ENCODE peak calls at places on chromosomes 16 and 17, in six cellular contexts. L is pancreas; Q is A549; F is NB4; G is AG09309; W is activated effector memory CD4-positive, alpha-beta T cell treated with Interleukin-2 at 50 U/mL for 16 hours. C is an unnamed sample.

GRCh38 chr17:81434079-81434478 is 38.8 kb downstream of the BAHCC1 start:
- DNase-seq in G (no peak), Q (peak), L (no peak), W (no peak), F (no peak), C (no peak)

GRCh38 chr16:89502319-89502843 is 5.8 kb upstream of the SPG7 start:
- DNase-seq in F (no peak), W (no peak), Q (peak), G (no peak), L (peak), C (no peak)

GRCh38 chr17:46770818-46771600 is 47.5 kb downstream of the WNT3 start:
- DNase-seq in F (peak), Q (peak), W (no peak), L (peak), G (no peak), C (peak)

GRCh38 chr17:28916302-28916934 is 13.5 kb upstream of the DHRS13 start:
- DNase-seq in L (no peak), W (no peak), F (peak), Q (peak), G (no peak), C (peak)

GRCh38 chr17:76969598-76970172 is 101.5 kb downstream of the MGAT5B start:
- DNase-seq in F (no peak), Q (no peak), W (no peak), G (no peak), L (no peak), C (no peak)

GRCh38 chr17:83006515-83007455 is 72.6 kb upstream of the METRNL start:
- DNase-seq in F (no peak), L (no peak), Q (no peak), G (no peak), W (no peak), C (no peak)

GRCh38 chr16:48613061-48613957 is 3.3 kb upstream of the N4BP1 start:
- DNase-seq in F (peak), Q (peak), W (peak), L (no peak), G (no peak), C (peak)

GRCh38 chr16:31105677-31106213 is 2.4 kb upstream of the BCKDK start:
- DNase-seq in L (peak), G (no peak), W (peak), Q (peak), F (peak), C (peak)

GRCh38 chr16:1272453-1273198 is 16.8 kb downstream of the TPSD1 start:
- DNase-seq in Q (no peak), W (no peak), F (no peak), G (no peak), L (peak), C (no peak)

GRCh38 chr17:76529224-76529642 is 8.3 kb downstream of the CYGB start:
- DNase-seq in G (peak), F (peak), W (no peak), L (no peak), Q (no peak), C (no peak)

GRCh38 chr17:77679589-77679988 is 278.9 kb upstream of the TNRC6C start:
- DNase-seq in W (no peak), Q (no peak), L (no peak), G (no peak), F (no peak), C (no peak)

GRCh38 chr17:48554412-48555090 is 9.6 kb upstream of the HOXB2 start:
- DNase-seq in G (no peak), Q (peak), F (no peak), W (no peak), L (no peak), C (no peak)

GRCh38 chr17:29050176-29050575 is 7.2 kb downstream of the PIPOX start:
- DNase-seq in W (no peak), G (no peak), F (no peak), Q (no peak), L (no peak), C (no peak)

GRCh38 chr16:81624718-81625543 is 154.2 kb upstream of the PLCG2 start:
- DNase-seq in G (no peak), Q (no peak), W (no peak), F (peak), L (no peak), C (no peak)

GRCh38 chr16:85401917-85402766 is 211.0 kb upstream of the GSE1 start:
- DNase-seq in L (peak), W (no peak), G (no peak), F (no peak), Q (no peak), C (no peak)

GRCh38 chr17:11996722-11997146 is 541 bp downstream of the ZNF18 start:
- DNase-seq in W (no peak), L (no peak), F (peak), Q (peak), G (no peak), C (no peak)

GRCh38 chr17:14089179-14089578 is 19.9 kb downstream of the COX10 start:
- DNase-seq in G (no peak), W (no peak), L (no peak), F (no peak), Q (no peak), C (no peak)

GRCh38 chr16:54816471-54816870 is 114.2 kb upstream of the IRX5 start:
- DNase-seq in F (peak), W (no peak), G (no peak), Q (no peak), L (no peak), C (no peak)

GRCh38 chr16:4700997-4701743 is 7.8 kb downstream of the NUDT16L1 start:
- DNase-seq in Q (no peak), F (no peak), W (no peak), L (peak), G (no peak), C (no peak)

GRCh38 chr17:14784997-14785696 is 480.0 kb downstream of the PMP22 start:
- DNase-seq in F (no peak), Q (no peak), W (peak), G (no peak), L (no peak), C (peak)

GRCh38 chr16:4852221-4852872 is 5.1 kb downstream of the UBN1 start:
- DNase-seq in F (peak), G (no peak), L (no peak), Q (peak), W (no peak), C (no peak)

GRCh38 chr17:27550291-27550930 is 80.6 kb upstream of the LGALS9 start:
- DNase-seq in Q (no peak), F (no peak), L (no peak), W (no peak), G (no peak), C (no peak)

GRCh38 chr17:41013606-41014005 is 4.7 kb upstream of the KRTAP3-1 start:
- DNase-seq in W (no peak), G (peak), L (no peak), F (no peak), Q (no peak), C (no peak)

GRCh38 chr16:89060207-89060794 is 33.4 kb upstream of the ACSF3 start:
- DNase-seq in F (no peak), G (no peak), L (no peak), W (no peak), Q (no peak), C (no peak)

GRCh38 chr16:57713596-57713995 is 19.0 kb downstream of the DRC7 start:
- DNase-seq in L (no peak), F (no peak), G (no peak), Q (no peak), W (no peak), C (no peak)

GRCh38 chr16:48720266-48720665 is 110.3 kb upstream of the N4BP1 start:
- DNase-seq in W (no peak), G (no peak), F (peak), Q (peak), L (no peak), C (no peak)

GRCh38 chr17:53626286-53626685 is 196.4 kb upstream of the KIF2B start:
- DNase-seq in Q (peak), F (no peak), G (peak), L (no peak), W (no peak), C (no peak)

GRCh38 chr16:13148836-13149235 is 247.4 kb downstream of the SHISA9 start:
- DNase-seq in W (no peak), Q (peak), F (peak), L (no peak), G (no peak), C (no peak)

GRCh38 chr17:79612468-79613194 is 1.8 kb upstream of the RBFOX3 start:
- DNase-seq in L (peak), W (no peak), F (peak), G (no peak), Q (peak), C (no peak)

GRCh38 chr16:54928421-54929089 is 2.1 kb upstream of the IRX5 start:
- DNase-seq in Q (peak), G (no peak), W (no peak), L (peak), F (peak), C (peak)

GRCh38 chr17:3556239-3556904 is 1.2 kb downstream of the TRPV3 start:
- DNase-seq in W (no peak), Q (no peak), L (no peak), F (no peak), G (no peak), C (no peak)

GRCh38 chr17:35892091-35892637 is 12.0 kb upstream of the CCL5 start:
- DNase-seq in Q (peak), F (peak), G (no peak), W (no peak), L (no peak), C (no peak)

GRCh38 chr17:75319818-75320691 is 30.8 kb upstream of the SLC25A19 start:
- DNase-seq in L (no peak), G (peak), F (no peak), W (no peak), Q (no peak), C (no peak)

GRCh38 chr17:46771601-46772012 is 46.9 kb downstream of the WNT3 start:
- DNase-seq in L (no peak), W (no peak), Q (peak), F (peak), G (no peak), C (no peak)

GRCh38 chr16:10128397-10129258 is 53.6 kb downstream of the GRIN2A start:
- DNase-seq in Q (no peak), W (no peak), L (no peak), G (no peak), F (no peak), C (no peak)

GRCh38 chr16:82138478-82139285 is 31.3 kb downstream of the MPHOSPH6 start:
- DNase-seq in L (no peak), W (no peak), Q (no peak), F (no peak), G (no peak), C (no peak)

C was measured in naive thymus-derived CD8-positive, alpha-beta T cell.